ENCODE peak calls at places on chromosomes 7 and 10, in five cellular contexts. T, O, K, Y and R are unnamed samples.

GRCh38 chr7:146443102-146443501 is 326.5 kb downstream of the CNTNAP2 start:
- DNase-seq in O (no peak), T (no peak), Y (no peak), K (no peak), R (no peak)

GRCh38 chr10:128156999-128157755 is 31.0 kb upstream of the MKI67 start:
- DNase-seq in K (no peak), Y (no peak), O (no peak), T (no peak), R (no peak)

GRCh38 chr10:73900068-73900467 is 10.9 kb upstream of the PLAU start:
- DNase-seq in K (no peak), Y (no peak), O (no peak), T (no peak), R (no peak)

GRCh38 chr10:99828464-99828863 is 46.0 kb downstream of the ABCC2 start:
- DNase-seq in K (no peak), O (no peak), T (no peak), Y (no peak), R (no peak)

GRCh38 chr10:7855205-7855604 is 36.9 kb downstream of the TAF3 start:
- DNase-seq in O (peak; percentile 17), Y (no peak), T (no peak), K (no peak), R (no peak)

GRCh38 chr10:2262333-2262732 is 525.0 kb upstream of the ADARB2 start:
- DNase-seq in T (no peak), K (no peak), O (no peak), Y (no peak), R (no peak)

GRCh38 chr7:112596260-112596659 is 115.5 kb downstream of the LSMEM1 start:
- DNase-seq in K (peak; percentile 79), T (no peak), O (no peak), Y (peak; percentile 79), R (no peak)

GRCh38 chr7:65722361-65722792 is 150.5 kb upstream of the VKORC1L1 start:
- DNase-seq in O (peak; percentile 78), K (peak; percentile 41), Y (peak; percentile 34), T (peak; percentile 62), R (peak; percentile 39)

GRCh38 chr10:86888585-86889381 is 68.6 kb downstream of the MMRN2 start:
- DNase-seq in T (peak; percentile 80), Y (peak; percentile 36), O (no peak), K (peak; percentile 74), R (no peak)

GRCh38 chr7:1923409-1924053 is 253.5 kb downstream of the ELFN1 start:
- DNase-seq in Y (no peak), O (no peak), T (no peak), K (no peak), R (no peak)

GRCh38 chr7:30984359-30985107 is 20.8 kb downstream of the GHRHR start:
- DNase-seq in T (no peak), K (peak; percentile 63), O (peak; percentile 42), Y (peak; percentile 48), R (no peak)

GRCh38 chr7:821688-822087 is 10.6 kb upstream of the SUN1 start:
- DNase-seq in T (no peak), O (no peak), K (no peak), Y (no peak), R (no peak)

GRCh38 chr7:47092331-47092730 is 489.6 kb downstream of the TNS3 start:
- DNase-seq in T (no peak), O (no peak), K (no peak), Y (no peak), R (no peak)

GRCh38 chr10:104109908-104110662 is 11.9 kb upstream of the SFR1 start:
- DNase-seq in O (no peak), T (no peak), Y (peak; percentile 81), K (peak; percentile 89), R (no peak)

GRCh38 chr7:8197994-8198698 is 63.8 kb downstream of the ICA1 start:
- DNase-seq in O (no peak), T (no peak), Y (no peak), K (no peak), R (no peak)

GRCh38 chr7:2437537-2438148 is 34.2 kb downstream of the CHST12 start:
- DNase-seq in O (no peak), K (no peak), Y (no peak), T (no peak), R (no peak)

GRCh38 chr7:121530251-121531174 is 134.4 kb upstream of the FAM3C start:
- DNase-seq in K (peak; percentile 100), O (no peak), T (peak; percentile 41), Y (peak; percentile 99), R (no peak)

GRCh38 chr7:104415700-104416099 is 87.3 kb downstream of the LHFPL3 start:
- DNase-seq in O (no peak), K (no peak), Y (no peak), T (no peak), R (no peak)

GRCh38 chr7:133560900-133561299 is 308.0 kb downstream of the EXOC4 start:
- DNase-seq in T (no peak), Y (no peak), K (no peak), O (no peak), R (no peak)

GRCh38 chr7:4383584-4383983 is 298.5 kb upstream of the FOXK1 start:
- DNase-seq in Y (no peak), T (no peak), O (no peak), K (no peak), R (no peak)

GRCh38 chr10:132850246-132850645 is 64.3 kb upstream of the NKX6-2 start:
- DNase-seq in K (no peak), T (no peak), O (peak; percentile 6), Y (no peak), R (no peak)

GRCh38 chr10:132851451-132851850 is 65.5 kb upstream of the NKX6-2 start:
- DNase-seq in O (no peak), Y (no peak), K (no peak), T (no peak), R (no peak)

GRCh38 chr10:132849546-132850031 is 63.6 kb upstream of the NKX6-2 start:
- DNase-seq in T (no peak), O (peak; percentile 7), Y (no peak), K (no peak), R (no peak)

GRCh38 chr10:132848951-132849545 is 63.1 kb upstream of the NKX6-2 start:
- DNase-seq in O (peak; percentile 8), Y (no peak), T (no peak), K (no peak), R (no peak)

GRCh38 chr10:132850896-132851295 is 64.9 kb upstream of the NKX6-2 start:
- DNase-seq in K (no peak), O (peak; percentile 39), T (no peak), Y (no peak), R (no peak)
- TF ChIP-seq CTCF in K (no peak), O (no peak), T (no peak), Y (no peak), R (no peak)

DNA sequence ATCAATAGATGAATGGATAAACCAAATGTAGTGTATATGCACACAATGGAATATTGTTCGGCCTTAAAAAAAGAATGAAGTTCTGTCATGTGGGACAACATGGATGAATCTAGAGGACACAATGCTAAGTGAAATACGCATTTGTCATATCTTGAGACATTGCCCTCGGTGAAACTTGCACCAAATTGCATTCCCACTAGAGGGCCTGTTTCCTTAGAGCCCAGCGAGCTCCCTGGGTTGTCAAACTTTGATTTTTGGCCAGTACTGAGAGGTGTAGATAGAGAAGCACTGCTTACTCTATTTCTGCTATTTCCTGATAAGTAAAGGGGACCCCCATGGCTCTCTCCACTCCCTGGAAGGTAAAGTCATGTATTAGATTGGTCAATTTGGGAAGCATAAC is 157.1 kb downstream of the GPAM start:
- DNase-seq in O (peak; percentile 12), K (no peak), T (no peak), Y (no peak), R (no peak)
- TF ChIP-seq CTCF in O (peak; percentile 18), K (no peak), T (no peak), Y (no peak), R (no peak)

GRCh38 chr7:101435461-101436225 is 73.0 kb downstream of the COL26A1 start:
- DNase-seq in T (no peak), O (peak; percentile 55), Y (no peak), K (no peak), R (no peak)
- TF ChIP-seq CTCF in T (no peak), O (no peak), Y (no peak), K (no peak), R (no peak)

GRCh38 chr7:116598278-116598677 is 73.4 kb downstream of the CAV1 start:
- DNase-seq in T (no peak), Y (no peak), O (peak; percentile 37), K (peak; percentile 46), R (no peak)
- TF ChIP-seq CTCF in T (peak; percentile 40), Y (peak; percentile 44), O (peak; percentile 31), K (peak; percentile 72), R (no peak)

GRCh38 chr10:228366-228765 is 93.1 kb downstream of the ZMYND11 start:
- DNase-seq in T (no peak), Y (no peak), O (no peak), K (no peak), R (no peak)

GRCh38 chr10:232061-232460 is 96.8 kb downstream of the ZMYND11 start:
- DNase-seq in O (no peak), T (no peak), K (no peak), Y (no peak), R (no peak)

GRCh38 chr10:232878-233277 is 97.6 kb downstream of the ZMYND11 start:
- DNase-seq in T (no peak), O (no peak), Y (no peak), K (no peak), R (no peak)

GRCh38 chr10:227014-227413 is 91.8 kb downstream of the ZMYND11 start:
- DNase-seq in Y (peak; percentile 39), T (no peak), K (peak; percentile 57), O (no peak), R (no peak)

DNA sequence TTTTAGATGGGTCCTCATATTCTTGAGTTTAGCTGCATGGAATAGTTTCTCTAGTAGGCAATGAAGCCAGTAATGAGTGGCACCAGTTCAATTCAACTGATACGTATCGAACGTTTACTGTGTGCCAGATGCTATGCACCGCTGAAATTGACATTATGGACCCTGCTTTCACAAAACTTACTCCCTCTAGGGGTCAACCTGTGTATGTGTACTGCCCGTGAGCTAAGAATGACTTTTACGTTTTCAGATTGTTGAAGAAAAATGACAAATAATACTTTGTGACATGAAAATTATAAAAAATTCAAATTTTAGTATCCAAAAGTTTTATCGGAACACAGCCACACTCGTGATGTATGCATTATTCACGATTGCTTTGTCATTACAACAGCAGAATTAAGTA is 95.5 kb downstream of the ZMYND11 start:
- DNase-seq in K (peak; percentile 12), Y (no peak), T (no peak), O (no peak), R (no peak)
- TF ChIP-seq CTCF in K (peak; percentile 48), Y (peak; percentile 38), T (no peak), O (peak; percentile 55), R (no peak)

DNA sequence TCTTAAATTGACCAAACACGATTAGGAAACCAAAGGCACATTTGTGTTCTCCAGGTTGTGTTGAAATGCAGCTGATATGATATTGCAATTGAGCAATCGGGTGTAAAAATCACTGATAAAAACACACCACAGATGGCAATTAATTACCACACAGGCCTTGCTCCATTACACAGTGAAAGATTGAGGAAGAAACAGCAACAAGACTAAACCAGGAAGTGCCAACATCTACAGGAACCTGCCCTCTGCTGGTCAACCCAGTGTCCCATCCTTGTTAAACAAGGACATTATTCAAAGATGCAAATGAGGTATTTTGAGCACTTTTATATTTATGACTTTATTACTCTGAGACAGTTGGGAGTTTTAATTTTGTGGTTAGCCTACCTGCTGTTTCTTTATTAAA is 765.6 kb upstream of the GHITM start:
- DNase-seq in O (peak; percentile 53), Y (peak; percentile 66), K (peak; percentile 52), T (no peak), R (no peak)
- TF ChIP-seq CTCF in O (peak; percentile 35), Y (peak; percentile 62), K (peak; percentile 34), T (no peak), R (no peak)